ENCODE peak calls at places on chromosomes 3 and 15, in seven cellular contexts. One of them, this sample, is unnamed.

GRCh38 chr3:103085465-103085864 is 650.6 kb downstream of the ZPLD1 start:
- DNase-seq in EL: no peak
- DNase-seq in LoVo: no peak
- DNase-seq in ELF-1: no peak
- DNase-seq in pancreas: no peak
- DNase-seq in T47D: no peak
- DNase-seq in mesenchymal stem cell: no peak
- DNase-seq in this sample: no peak

GRCh38 chr3:129211772-129212171 is 28.1 kb upstream of the CNBP start:
- DNase-seq in EL: peak
- DNase-seq in LoVo: peak
- DNase-seq in ELF-1: no peak
- DNase-seq in pancreas: peak
- DNase-seq in T47D: no peak
- DNase-seq in mesenchymal stem cell: peak
- DNase-seq in this sample: peak

GRCh38 chr3:124395584-124396340 is 334.5 kb upstream of the UMPS start:
- DNase-seq in EL: peak
- DNase-seq in LoVo: no peak
- DNase-seq in ELF-1: no peak
- DNase-seq in pancreas: no peak
- DNase-seq in T47D: no peak
- DNase-seq in mesenchymal stem cell: no peak
- DNase-seq in this sample: no peak

GRCh38 chr3:87733671-87734367 is 325.0 kb downstream of the CGGBP1 start:
- DNase-seq in EL: no peak
- DNase-seq in LoVo: no peak
- DNase-seq in ELF-1: peak
- DNase-seq in pancreas: peak
- DNase-seq in T47D: peak
- DNase-seq in mesenchymal stem cell: no peak
- DNase-seq in this sample: no peak

GRCh38 chr3:63862804-63863149 is 828 bp downstream of the THOC7 start:
- DNase-seq in EL: no peak
- DNase-seq in LoVo: no peak
- DNase-seq in ELF-1: no peak
- DNase-seq in pancreas: no peak
- DNase-seq in T47D: no peak
- DNase-seq in mesenchymal stem cell: no peak
- DNase-seq in this sample: no peak

GRCh38 chr15:82802497-82802896 is 3.4 kb downstream of the FSD2 start:
- DNase-seq in EL: no peak
- DNase-seq in LoVo: no peak
- DNase-seq in ELF-1: no peak
- DNase-seq in pancreas: no peak
- DNase-seq in T47D: no peak
- DNase-seq in mesenchymal stem cell: no peak
- DNase-seq in this sample: no peak

GRCh38 chr3:190097617-190098016 is 23.1 kb downstream of the P3H2 start:
- DNase-seq in EL: peak
- DNase-seq in LoVo: no peak
- DNase-seq in ELF-1: no peak
- DNase-seq in pancreas: no peak
- DNase-seq in T47D: no peak
- DNase-seq in mesenchymal stem cell: no peak
- DNase-seq in this sample: no peak

GRCh38 chr15:70054366-70054765 is 43.4 kb downstream of the TLE3 start:
- DNase-seq in EL: no peak
- DNase-seq in LoVo: no peak
- DNase-seq in ELF-1: no peak
- DNase-seq in pancreas: no peak
- DNase-seq in T47D: no peak
- DNase-seq in mesenchymal stem cell: no peak
- DNase-seq in this sample: no peak

GRCh38 chr15:62889734-62890505 is 152.6 kb upstream of the TPM1 start:
- DNase-seq in EL: no peak
- DNase-seq in LoVo: no peak
- DNase-seq in ELF-1: no peak
- DNase-seq in pancreas: peak
- DNase-seq in T47D: no peak
- DNase-seq in mesenchymal stem cell: no peak
- DNase-seq in this sample: peak

GRCh38 chr3:50652709-50653108 is 22.0 kb upstream of the DOCK3 start:
- DNase-seq in EL: peak
- DNase-seq in LoVo: no peak
- DNase-seq in ELF-1: peak
- DNase-seq in pancreas: peak
- DNase-seq in T47D: peak
- DNase-seq in mesenchymal stem cell: no peak
- DNase-seq in this sample: peak

GRCh38 chr3:58051196-58051595 is 43.0 kb downstream of the FLNB start:
- DNase-seq in EL: peak
- DNase-seq in LoVo: no peak
- DNase-seq in ELF-1: peak
- DNase-seq in pancreas: no peak
- DNase-seq in T47D: no peak
- DNase-seq in mesenchymal stem cell: peak
- DNase-seq in this sample: no peak

GRCh38 chr3:50251220-50251619 is 15.2 kb downstream of the GNAI2 start:
- DNase-seq in EL: peak
- DNase-seq in LoVo: peak
- DNase-seq in ELF-1: no peak
- DNase-seq in pancreas: no peak
- DNase-seq in T47D: no peak
- DNase-seq in mesenchymal stem cell: peak
- DNase-seq in this sample: peak

GRCh38 chr3:175386630-175387029 is 527.5 kb downstream of the NAALADL2 start:
- DNase-seq in EL: peak
- DNase-seq in LoVo: no peak
- DNase-seq in ELF-1: no peak
- DNase-seq in pancreas: no peak
- DNase-seq in T47D: no peak
- DNase-seq in mesenchymal stem cell: peak
- DNase-seq in this sample: peak

GRCh38 chr15:90142216-90143175 is 40.2 kb upstream of the IDH2 start:
- DNase-seq in EL: no peak
- DNase-seq in LoVo: no peak
- DNase-seq in ELF-1: no peak
- DNase-seq in pancreas: no peak
- DNase-seq in T47D: no peak
- DNase-seq in mesenchymal stem cell: no peak
- DNase-seq in this sample: no peak

GRCh38 chr3:11159421-11159904 is 5.2 kb downstream of the HRH1 start:
- DNase-seq in EL: peak
- DNase-seq in LoVo: no peak
- DNase-seq in ELF-1: no peak
- DNase-seq in pancreas: no peak
- DNase-seq in T47D: no peak
- DNase-seq in mesenchymal stem cell: peak
- DNase-seq in this sample: no peak

GRCh38 chr15:45457641-45458539 is 64.7 kb downstream of the SLC30A4 start:
- DNase-seq in EL: peak
- DNase-seq in LoVo: peak
- DNase-seq in ELF-1: peak
- DNase-seq in pancreas: peak
- DNase-seq in T47D: peak
- DNase-seq in mesenchymal stem cell: peak
- DNase-seq in this sample: peak

GRCh38 chr15:56919708-56920637 is 1.5 kb downstream of the TCF12 start:
- DNase-seq in EL: peak
- DNase-seq in LoVo: peak
- DNase-seq in ELF-1: peak
- DNase-seq in pancreas: no peak
- DNase-seq in T47D: peak
- DNase-seq in mesenchymal stem cell: peak
- DNase-seq in this sample: peak

GRCh38 chr3:62051506-62051905 is 321.8 kb downstream of the FEZF2 start:
- DNase-seq in EL: peak
- DNase-seq in LoVo: peak
- DNase-seq in ELF-1: no peak
- DNase-seq in pancreas: peak
- DNase-seq in T47D: no peak
- DNase-seq in mesenchymal stem cell: no peak
- DNase-seq in this sample: peak

GRCh38 chr3:37494206-37494605 is 319.8 kb upstream of the LRRFIP2 start:
- DNase-seq in EL: no peak
- DNase-seq in LoVo: no peak
- DNase-seq in ELF-1: no peak
- DNase-seq in pancreas: no peak
- DNase-seq in T47D: no peak
- DNase-seq in mesenchymal stem cell: no peak
- DNase-seq in this sample: no peak

GRCh38 chr3:150084128-150084527 is 113.4 kb upstream of the PFN2 start:
- DNase-seq in EL: no peak
- DNase-seq in LoVo: no peak
- DNase-seq in ELF-1: no peak
- DNase-seq in pancreas: no peak
- DNase-seq in T47D: no peak
- DNase-seq in mesenchymal stem cell: no peak
- DNase-seq in this sample: no peak

GRCh38 chr3:76352848-76353130 is 567.4 kb upstream of the ZNF717 start:
- DNase-seq in EL: no peak
- DNase-seq in LoVo: no peak
- DNase-seq in ELF-1: no peak
- DNase-seq in pancreas: no peak
- DNase-seq in T47D: no peak
- DNase-seq in mesenchymal stem cell: no peak
- DNase-seq in this sample: no peak

GRCh38 chr3:42961633-42962032 is 17.5 kb upstream of the GASK1A start:
- DNase-seq in EL: peak
- DNase-seq in LoVo: peak
- DNase-seq in ELF-1: peak
- DNase-seq in pancreas: peak
- DNase-seq in T47D: peak
- DNase-seq in mesenchymal stem cell: peak
- DNase-seq in this sample: peak

GRCh38 chr15:65219137-65219536 is 7.9 kb upstream of the CILP start:
- DNase-seq in EL: no peak
- DNase-seq in LoVo: no peak
- DNase-seq in ELF-1: no peak
- DNase-seq in pancreas: no peak
- DNase-seq in T47D: no peak
- DNase-seq in mesenchymal stem cell: no peak
- DNase-seq in this sample: no peak

GRCh38 chr3:73512095-73512494 is 112.6 kb downstream of the PDZRN3 start:
- DNase-seq in EL: no peak
- DNase-seq in LoVo: no peak
- DNase-seq in ELF-1: no peak
- DNase-seq in pancreas: no peak
- DNase-seq in T47D: no peak
- DNase-seq in mesenchymal stem cell: peak
- DNase-seq in this sample: peak

This sample was measured in endothelial cell of umbilical vein.